ENCODE peak calls at places on chromosomes 1 and 21, in five cellular contexts. One of them, this sample, is unnamed.
A peak's percentile ranks its signal among the peaks of the same experiment; 100 is the strongest.

GRCh38 chr1:2494323-2494693 is 18.2 kb downstream of the PLCH2 start:
- DNase-seq in right cardiac atrium: no peak
- DNase-seq in H54: peak; percentile 60
- DNase-seq in NCI-H1092: no peak
- DNase-seq in T-cell: no peak
- DNase-seq in this sample: no peak

GRCh38 chr1:200448034-200448762 is 38.4 kb upstream of the ZNF281 start:
- DNase-seq in right cardiac atrium: no peak
- DNase-seq in H54: no peak
- DNase-seq in NCI-H1092: no peak
- DNase-seq in T-cell: no peak
- DNase-seq in this sample: no peak

GRCh38 chr21:32359719-32360260 is 33.0 kb downstream of the URB1 start:
- DNase-seq in right cardiac atrium: no peak
- DNase-seq in H54: peak; percentile 33
- DNase-seq in NCI-H1092: no peak
- DNase-seq in T-cell: no peak
- DNase-seq in this sample: no peak

GRCh38 chr1:30407030-30407861 is 316.1 kb downstream of the MATN1 start:
- DNase-seq in right cardiac atrium: no peak
- DNase-seq in H54: no peak
- DNase-seq in NCI-H1092: no peak
- DNase-seq in T-cell: no peak
- DNase-seq in this sample: no peak

GRCh38 chr1:145977486-145978476 is 13.3 kb downstream of the POLR3GL start:
- DNase-seq in right cardiac atrium: peak; percentile 68
- DNase-seq in H54: no peak
- DNase-seq in NCI-H1092: peak; percentile 66
- DNase-seq in T-cell: peak; percentile 74
- DNase-seq in this sample: peak; percentile 87

GRCh38 chr1:23751050-23751814 is 8.0 kb downstream of the ELOA start:
- DNase-seq in right cardiac atrium: no peak
- DNase-seq in H54: peak; percentile 27
- DNase-seq in NCI-H1092: peak; percentile 15
- DNase-seq in T-cell: peak; percentile 16
- DNase-seq in this sample: no peak

GRCh38 chr1:17122449-17123194 is 3.4 kb upstream of the PADI2 start:
- DNase-seq in right cardiac atrium: no peak
- DNase-seq in H54: no peak
- DNase-seq in NCI-H1092: no peak
- DNase-seq in T-cell: no peak
- DNase-seq in this sample: no peak

GRCh38 chr1:2585318-2586092 is 1.1 kb upstream of the PRXL2B start:
- DNase-seq in right cardiac atrium: peak; percentile 86
- DNase-seq in H54: peak; percentile 47
- DNase-seq in NCI-H1092: no peak
- DNase-seq in T-cell: peak; percentile 69
- DNase-seq in this sample: peak; percentile 95

GRCh38 chr21:25862112-25862511 is 127.3 kb downstream of the GABPA start:
- DNase-seq in right cardiac atrium: no peak
- DNase-seq in H54: no peak
- DNase-seq in NCI-H1092: no peak
- DNase-seq in T-cell: no peak
- DNase-seq in this sample: no peak

GRCh38 chr1:201275266-201275666 is 8.0 kb upstream of the PKP1 start:
- DNase-seq in right cardiac atrium: peak; percentile 86
- DNase-seq in H54: peak; percentile 92
- DNase-seq in NCI-H1092: no peak
- DNase-seq in T-cell: no peak
- DNase-seq in this sample: no peak

GRCh38 chr1:23401313-23401712 is 23.2 kb downstream of the TCEA3 start:
- DNase-seq in right cardiac atrium: no peak
- DNase-seq in H54: no peak
- DNase-seq in NCI-H1092: no peak
- DNase-seq in T-cell: no peak
- DNase-seq in this sample: no peak

GRCh38 chr1:228723287-228723686 is 12.0 kb upstream of the RHOU start:
- DNase-seq in right cardiac atrium: no peak
- DNase-seq in H54: no peak
- DNase-seq in NCI-H1092: no peak
- DNase-seq in T-cell: no peak
- DNase-seq in this sample: no peak

GRCh38 chr1:77048615-77049005 is 170.6 kb downstream of the PIGK start:
- DNase-seq in right cardiac atrium: no peak
- DNase-seq in H54: no peak
- DNase-seq in NCI-H1092: no peak
- DNase-seq in T-cell: no peak
- DNase-seq in this sample: no peak

GRCh38 chr1:186008920-186009737 is 274.9 kb downstream of the HMCN1 start:
- DNase-seq in right cardiac atrium: no peak
- DNase-seq in H54: no peak
- DNase-seq in NCI-H1092: no peak
- DNase-seq in T-cell: no peak
- DNase-seq in this sample: no peak

GRCh38 chr1:88731475-88731874 is 47.4 kb downstream of the PKN2 start:
- DNase-seq in right cardiac atrium: no peak
- DNase-seq in H54: peak; percentile 19
- DNase-seq in NCI-H1092: peak; percentile 72
- DNase-seq in T-cell: no peak
- DNase-seq in this sample: peak; percentile 15

GRCh38 chr1:206723500-206724472 is 39.1 kb downstream of the MAPKAPK2 start:
- DNase-seq in right cardiac atrium: peak; percentile 74
- DNase-seq in H54: peak; percentile 27
- DNase-seq in NCI-H1092: no peak
- DNase-seq in T-cell: no peak
- DNase-seq in this sample: no peak

GRCh38 chr1:223340637-223341036 is 23.3 kb downstream of the SUSD4 start:
- DNase-seq in right cardiac atrium: no peak
- DNase-seq in H54: no peak
- DNase-seq in NCI-H1092: no peak
- DNase-seq in T-cell: no peak
- DNase-seq in this sample: no peak

GRCh38 chr1:203089001-203089650 is 3.3 kb upstream of the MYOG start:
- DNase-seq in right cardiac atrium: no peak
- DNase-seq in H54: no peak
- DNase-seq in NCI-H1092: no peak
- DNase-seq in T-cell: no peak
- DNase-seq in this sample: no peak

GRCh38 chr1:88398338-88398737 is 285.7 kb upstream of the PKN2 start:
- DNase-seq in right cardiac atrium: peak; percentile 8
- DNase-seq in H54: no peak
- DNase-seq in NCI-H1092: no peak
- DNase-seq in T-cell: no peak
- DNase-seq in this sample: no peak

GRCh38 chr1:180343931-180344406 is 113.9 kb downstream of the LHX4 start:
- DNase-seq in right cardiac atrium: no peak
- DNase-seq in H54: no peak
- DNase-seq in NCI-H1092: peak; percentile 93
- DNase-seq in T-cell: no peak
- DNase-seq in this sample: no peak

GRCh38 chr1:7292714-7293419 is 478.2 kb upstream of the VAMP3 start:
- DNase-seq in right cardiac atrium: no peak
- DNase-seq in H54: no peak
- DNase-seq in NCI-H1092: no peak
- DNase-seq in T-cell: no peak
- DNase-seq in this sample: no peak

GRCh38 chr1:69535490-69535889 is 32.2 kb upstream of the LRRC7 start:
- DNase-seq in right cardiac atrium: no peak
- DNase-seq in H54: no peak
- DNase-seq in NCI-H1092: no peak
- DNase-seq in T-cell: no peak
- DNase-seq in this sample: no peak

GRCh38 chr1:93659805-93660479 is 21.7 kb downstream of the BCAR3 start:
- DNase-seq in right cardiac atrium: peak; percentile 89
- DNase-seq in H54: no peak
- DNase-seq in NCI-H1092: no peak
- DNase-seq in T-cell: no peak
- DNase-seq in this sample: peak; percentile 77

GRCh38 chr1:152458384-152459185 is 44.5 kb upstream of the CRNN start:
- DNase-seq in right cardiac atrium: peak; percentile 85
- DNase-seq in H54: peak; percentile 41
- DNase-seq in NCI-H1092: peak; percentile 7
- DNase-seq in T-cell: peak; percentile 70
- DNase-seq in this sample: peak; percentile 56

GRCh38 chr1:119878171-119878570 is 18.1 kb downstream of the ADAM30 start:
- DNase-seq in right cardiac atrium: no peak
- DNase-seq in H54: no peak
- DNase-seq in NCI-H1092: peak; percentile 68
- DNase-seq in T-cell: no peak
- DNase-seq in this sample: no peak

GRCh38 chr21:34899302-34899701 is 149.8 kb downstream of the RUNX1 start:
- DNase-seq in right cardiac atrium: no peak
- DNase-seq in H54: no peak
- DNase-seq in NCI-H1092: no peak
- DNase-seq in T-cell: no peak
- DNase-seq in this sample: no peak

GRCh38 chr1:91806777-91807700 is 78.9 kb downstream of the TGFBR3 start:
- DNase-seq in right cardiac atrium: no peak
- DNase-seq in H54: no peak
- DNase-seq in NCI-H1092: no peak
- DNase-seq in T-cell: no peak
- DNase-seq in this sample: no peak

GRCh38 chr1:215416497-215416896 is 150.6 kb upstream of the KCTD3 start:
- DNase-seq in right cardiac atrium: no peak
- DNase-seq in H54: no peak
- DNase-seq in NCI-H1092: no peak
- DNase-seq in T-cell: no peak
- DNase-seq in this sample: no peak

GRCh38 chr1:50023292-50024159 is at the start of gene AGBL4:
- DNase-seq in right cardiac atrium: peak; percentile 86
- DNase-seq in H54: no peak
- DNase-seq in NCI-H1092: peak; percentile 88
- DNase-seq in T-cell: no peak
- DNase-seq in this sample: peak; percentile 24

GRCh38 chr1:26827663-26828062 is 1.2 kb downstream of the ZDHHC18 start:
- DNase-seq in right cardiac atrium: no peak
- DNase-seq in H54: no peak
- DNase-seq in NCI-H1092: no peak
- DNase-seq in T-cell: no peak
- DNase-seq in this sample: no peak

GRCh38 chr1:91619881-91620280 is 119.2 kb downstream of the CDC7 start:
- DNase-seq in right cardiac atrium: no peak
- DNase-seq in H54: no peak
- DNase-seq in NCI-H1092: no peak
- DNase-seq in T-cell: no peak
- DNase-seq in this sample: no peak

GRCh38 chr1:184953600-184954219 is 20.6 kb downstream of the NIBAN1 start:
- DNase-seq in right cardiac atrium: no peak
- DNase-seq in H54: no peak
- DNase-seq in NCI-H1092: no peak
- DNase-seq in T-cell: no peak
- DNase-seq in this sample: peak; percentile 12

GRCh38 chr21:44925027-44925755 is 4.5 kb upstream of the ITGB2 start:
- DNase-seq in right cardiac atrium: no peak
- DNase-seq in H54: no peak
- DNase-seq in NCI-H1092: no peak
- DNase-seq in T-cell: no peak
- DNase-seq in this sample: no peak

GRCh38 chr1:208107415-208107814 is 136.8 kb downstream of the PLXNA2 start:
- DNase-seq in right cardiac atrium: no peak
- DNase-seq in H54: no peak
- DNase-seq in NCI-H1092: no peak
- DNase-seq in T-cell: no peak
- DNase-seq in this sample: no peak

GRCh38 chr1:115089443-115090340 is at the start of gene TSPAN2:
- DNase-seq in right cardiac atrium: peak; percentile 91
- DNase-seq in H54: no peak
- DNase-seq in NCI-H1092: no peak
- DNase-seq in T-cell: peak; percentile 34
- DNase-seq in this sample: peak; percentile 45

GRCh38 chr1:59096501-59096900 is 200.4 kb upstream of the FGGY start:
- DNase-seq in right cardiac atrium: peak; percentile 75
- DNase-seq in H54: no peak
- DNase-seq in NCI-H1092: no peak
- DNase-seq in T-cell: no peak
- DNase-seq in this sample: peak; percentile 53

GRCh38 chr21:27406297-27407009 is 439.6 kb upstream of the ADAMTS5 start:
- DNase-seq in right cardiac atrium: no peak
- DNase-seq in H54: no peak
- DNase-seq in NCI-H1092: no peak
- DNase-seq in T-cell: no peak
- DNase-seq in this sample: no peak